ENCODE peak calls at places on chromosomes 4 and X, in seven cellular contexts. One of them, this sample, is unnamed.

GRCh38 chr4:754221-755120 is 48.8 kb downstream of the PCGF3 start:
- DNase-seq in GM12878: no peak
- DNase-seq in Peyer's patch: no peak
- DNase-seq in HCT116: no peak
- DNase-seq in lower leg skin: no peak
- DNase-seq in transverse colon: no peak
- DNase-seq in stomach: no peak
- DNase-seq in this sample: peak

GRCh38 chr4:125789018-125789417 is 474.3 kb downstream of the FAT4 start:
- DNase-seq in GM12878: no peak
- DNase-seq in Peyer's patch: no peak
- DNase-seq in HCT116: no peak
- DNase-seq in lower leg skin: no peak
- DNase-seq in transverse colon: no peak
- DNase-seq in stomach: no peak
- DNase-seq in this sample: no peak

GRCh38 chr4:85402371-85402770 is 72.6 kb upstream of the ARHGAP24 start:
- DNase-seq in GM12878: no peak
- DNase-seq in Peyer's patch: no peak
- DNase-seq in HCT116: no peak
- DNase-seq in lower leg skin: no peak
- DNase-seq in transverse colon: no peak
- DNase-seq in stomach: no peak
- DNase-seq in this sample: no peak

GRCh38 chrX:70769659-70770232 is 138.8 kb downstream of the TEX11 start:
- DNase-seq in GM12878: no peak
- DNase-seq in Peyer's patch: no peak
- DNase-seq in HCT116: no peak
- DNase-seq in lower leg skin: no peak
- DNase-seq in transverse colon: no peak
- DNase-seq in stomach: no peak
- DNase-seq in this sample: no peak

GRCh38 chr4:12846368-12846767 is 637.8 kb downstream of the RAB28 start:
- DNase-seq in GM12878: no peak
- DNase-seq in Peyer's patch: no peak
- DNase-seq in HCT116: no peak
- DNase-seq in lower leg skin: no peak
- DNase-seq in transverse colon: no peak
- DNase-seq in stomach: no peak
- DNase-seq in this sample: no peak

GRCh38 chr4:165096776-165097175 is 15.9 kb downstream of the TMEM192 start:
- DNase-seq in GM12878: no peak
- DNase-seq in Peyer's patch: no peak
- DNase-seq in HCT116: no peak
- DNase-seq in lower leg skin: no peak
- DNase-seq in transverse colon: no peak
- DNase-seq in stomach: no peak
- DNase-seq in this sample: no peak

GRCh38 chr4:2337896-2338295 is 76.0 kb upstream of the MXD4 start:
- DNase-seq in GM12878: no peak
- DNase-seq in Peyer's patch: no peak
- DNase-seq in HCT116: no peak
- DNase-seq in lower leg skin: peak
- DNase-seq in transverse colon: no peak
- DNase-seq in stomach: peak
- DNase-seq in this sample: no peak

GRCh38 chr4:55553442-55553841 is 6.7 kb upstream of the CLOCK start:
- DNase-seq in GM12878: no peak
- DNase-seq in Peyer's patch: peak
- DNase-seq in HCT116: no peak
- DNase-seq in lower leg skin: no peak
- DNase-seq in transverse colon: peak
- DNase-seq in stomach: peak
- DNase-seq in this sample: peak

GRCh38 chr4:125938541-125938940 is 623.8 kb downstream of the FAT4 start:
- DNase-seq in GM12878: no peak
- DNase-seq in Peyer's patch: no peak
- DNase-seq in HCT116: no peak
- DNase-seq in lower leg skin: no peak
- DNase-seq in transverse colon: no peak
- DNase-seq in stomach: no peak
- DNase-seq in this sample: no peak

GRCh38 chr4:42398448-42399355 is 1.4 kb downstream of the SHISA3 start:
- DNase-seq in GM12878: no peak
- DNase-seq in Peyer's patch: no peak
- DNase-seq in HCT116: no peak
- DNase-seq in lower leg skin: no peak
- DNase-seq in transverse colon: no peak
- DNase-seq in stomach: no peak
- DNase-seq in this sample: no peak

GRCh38 chr4:38210396-38211114 is 250.4 kb downstream of the PTTG2 start:
- DNase-seq in GM12878: no peak
- DNase-seq in Peyer's patch: no peak
- DNase-seq in HCT116: no peak
- DNase-seq in lower leg skin: no peak
- DNase-seq in transverse colon: no peak
- DNase-seq in stomach: no peak
- DNase-seq in this sample: no peak

GRCh38 chr4:6918345-6918744 is 8.7 kb downstream of the TBC1D14 start:
- DNase-seq in GM12878: no peak
- DNase-seq in Peyer's patch: no peak
- DNase-seq in HCT116: no peak
- DNase-seq in lower leg skin: no peak
- DNase-seq in transverse colon: no peak
- DNase-seq in stomach: no peak
- DNase-seq in this sample: no peak

GRCh38 chr4:6916069-6916586 is 6.5 kb downstream of the TBC1D14 start:
- DNase-seq in GM12878: no peak
- DNase-seq in Peyer's patch: no peak
- DNase-seq in HCT116: no peak
- DNase-seq in lower leg skin: no peak
- DNase-seq in transverse colon: peak
- DNase-seq in stomach: no peak
- DNase-seq in this sample: no peak

GRCh38 chr4:6917445-6918241 is 8.0 kb downstream of the TBC1D14 start:
- DNase-seq in GM12878: no peak
- DNase-seq in Peyer's patch: peak
- DNase-seq in HCT116: peak
- DNase-seq in lower leg skin: peak
- DNase-seq in transverse colon: peak
- DNase-seq in stomach: peak
- DNase-seq in this sample: peak

GRCh38 chr4:6915041-6916005 is 5.7 kb downstream of the TBC1D14 start:
- DNase-seq in GM12878: no peak
- DNase-seq in Peyer's patch: no peak
- DNase-seq in HCT116: no peak
- DNase-seq in lower leg skin: peak
- DNase-seq in transverse colon: no peak
- DNase-seq in stomach: no peak
- DNase-seq in this sample: no peak

GRCh38 chr4:6916587-6917444 is 7.2 kb downstream of the TBC1D14 start:
- DNase-seq in GM12878: no peak
- DNase-seq in Peyer's patch: peak
- DNase-seq in HCT116: peak
- DNase-seq in lower leg skin: peak
- DNase-seq in transverse colon: peak
- DNase-seq in stomach: peak
- DNase-seq in this sample: no peak
- TF ChIP-seq POLR2A in GM12878: no peak
- TF ChIP-seq POLR2A in Peyer's patch: no peak
- TF ChIP-seq POLR2A in HCT116: no peak
- TF ChIP-seq POLR2A in lower leg skin: no peak
- TF ChIP-seq POLR2A in transverse colon: peak
- TF ChIP-seq POLR2A in stomach: no peak
- TF ChIP-seq POLR2A in this sample: no peak

GRCh38 chr4:168487821-168488162 is 7.5 kb upstream of the DDX60L start:
- DNase-seq in GM12878: no peak
- DNase-seq in Peyer's patch: no peak
- DNase-seq in HCT116: no peak
- DNase-seq in lower leg skin: no peak
- DNase-seq in transverse colon: no peak
- DNase-seq in stomach: no peak
- DNase-seq in this sample: no peak

GRCh38 chr4:168485511-168485910 is 5.2 kb upstream of the DDX60L start:
- DNase-seq in GM12878: no peak
- DNase-seq in Peyer's patch: no peak
- DNase-seq in HCT116: no peak
- DNase-seq in lower leg skin: no peak
- DNase-seq in transverse colon: no peak
- DNase-seq in stomach: no peak
- DNase-seq in this sample: no peak

GRCh38 chr4:168488800-168489404 is 8.0 kb upstream of the PALLD start:
- DNase-seq in GM12878: no peak
- DNase-seq in Peyer's patch: no peak
- DNase-seq in HCT116: no peak
- DNase-seq in lower leg skin: no peak
- DNase-seq in transverse colon: no peak
- DNase-seq in stomach: no peak
- DNase-seq in this sample: no peak

GRCh38 chr4:168489616-168490015 is 7.2 kb upstream of the PALLD start:
- DNase-seq in GM12878: no peak
- DNase-seq in Peyer's patch: no peak
- DNase-seq in HCT116: no peak
- DNase-seq in lower leg skin: no peak
- DNase-seq in transverse colon: no peak
- DNase-seq in stomach: no peak
- DNase-seq in this sample: no peak

DNA sequence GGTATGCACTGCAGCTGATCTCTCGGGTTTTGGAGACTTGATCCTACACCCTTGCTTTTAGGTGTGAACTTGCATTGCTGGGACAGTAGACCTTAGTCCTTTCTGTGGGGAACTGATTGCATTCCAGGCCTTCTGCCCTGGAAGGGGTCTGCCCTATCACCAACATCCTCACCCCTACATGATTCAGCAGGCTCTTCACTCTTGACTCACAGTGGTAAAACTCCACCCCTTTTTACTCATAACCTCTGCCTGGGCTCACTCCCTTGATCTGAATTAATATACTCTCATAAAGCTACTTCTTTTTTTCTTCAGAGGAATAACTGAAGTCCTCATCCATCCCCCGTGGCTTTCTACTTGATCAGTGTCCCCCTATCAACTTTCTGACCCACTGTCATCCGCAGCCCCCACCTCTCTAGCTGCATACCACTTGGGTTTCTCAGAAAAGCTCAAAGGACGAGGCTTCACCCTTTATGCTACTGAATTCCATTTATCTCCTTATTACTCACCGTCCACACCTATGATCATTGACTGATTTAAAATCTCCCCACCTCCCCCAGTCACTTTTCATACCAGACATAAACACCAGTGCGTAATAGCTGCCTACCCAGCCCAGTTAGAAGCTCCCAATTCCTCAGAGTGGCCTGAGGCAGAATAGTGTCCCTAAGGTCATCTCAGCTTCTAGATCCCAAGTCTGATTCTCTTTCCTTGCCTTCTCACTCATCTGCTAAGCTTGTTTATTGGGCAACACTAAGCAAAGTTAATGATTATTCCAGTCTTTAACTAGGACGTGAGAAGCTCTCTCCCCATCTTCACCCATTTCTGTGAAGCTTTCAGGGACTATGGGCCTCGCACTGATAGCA is 6.9 kb upstream of the DDX60L start:
- DNase-seq in GM12878: no peak
- DNase-seq in Peyer's patch: no peak
- DNase-seq in HCT116: peak
- DNase-seq in lower leg skin: no peak
- DNase-seq in transverse colon: no peak
- DNase-seq in stomach: no peak
- DNase-seq in this sample: no peak
- H3K4me3 ChIP-seq in GM12878: no peak
- H3K4me3 ChIP-seq in Peyer's patch: no peak
- H3K4me3 ChIP-seq in HCT116: peak
- H3K4me3 ChIP-seq in lower leg skin: no peak
- H3K4me3 ChIP-seq in transverse colon: no peak
- H3K4me3 ChIP-seq in stomach: no peak
- H3K4me3 ChIP-seq in this sample: no peak

GRCh38 chr4:149983931-149984330 is 94.3 kb upstream of the DCLK2 start:
- DNase-seq in GM12878: no peak
- DNase-seq in Peyer's patch: no peak
- DNase-seq in HCT116: no peak
- DNase-seq in lower leg skin: no peak
- DNase-seq in transverse colon: no peak
- DNase-seq in stomach: no peak
- DNase-seq in this sample: no peak

GRCh38 chr4:149985981-149986380 is 92.3 kb upstream of the DCLK2 start:
- DNase-seq in GM12878: no peak
- DNase-seq in Peyer's patch: no peak
- DNase-seq in HCT116: no peak
- DNase-seq in lower leg skin: no peak
- DNase-seq in transverse colon: no peak
- DNase-seq in stomach: no peak
- DNase-seq in this sample: no peak

GRCh38 chr4:149986916-149987315 is 91.3 kb upstream of the DCLK2 start:
- DNase-seq in GM12878: no peak
- DNase-seq in Peyer's patch: no peak
- DNase-seq in HCT116: no peak
- DNase-seq in lower leg skin: no peak
- DNase-seq in transverse colon: no peak
- DNase-seq in stomach: no peak
- DNase-seq in this sample: no peak

GRCh38 chr4:149987330-149987751 is 90.9 kb upstream of the DCLK2 start:
- DNase-seq in GM12878: no peak
- DNase-seq in Peyer's patch: no peak
- DNase-seq in HCT116: no peak
- DNase-seq in lower leg skin: no peak
- DNase-seq in transverse colon: no peak
- DNase-seq in stomach: no peak
- DNase-seq in this sample: no peak

DNA sequence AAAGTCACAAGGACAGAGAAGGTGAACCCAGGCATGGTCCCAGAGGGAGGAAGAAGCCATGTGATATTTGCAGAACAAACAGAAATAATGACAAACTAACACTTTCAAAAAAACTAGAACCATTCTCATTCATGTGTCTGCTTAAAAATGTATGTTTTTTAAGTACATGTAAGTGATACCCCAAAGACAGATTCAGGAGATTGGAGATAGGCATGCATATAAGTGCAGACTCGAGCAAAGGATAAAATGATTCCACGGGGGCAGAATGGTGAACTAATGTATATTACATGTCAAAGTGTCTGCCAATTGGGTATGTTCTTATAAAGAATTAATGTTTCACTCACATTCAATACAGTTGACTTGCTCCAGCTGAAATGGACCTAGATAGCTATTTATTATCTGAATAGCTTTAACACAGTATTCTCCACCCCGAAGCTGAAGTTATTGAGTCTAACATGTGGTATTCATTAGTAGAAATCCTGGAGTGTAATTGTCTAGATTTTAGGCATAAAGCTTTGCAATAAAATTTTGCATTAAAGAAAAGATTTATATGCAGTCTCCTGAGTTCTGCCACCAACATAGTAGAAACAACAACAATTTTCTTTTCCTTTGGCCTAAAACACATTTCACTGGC is 90.4 kb upstream of the DCLK2 start:
- DNase-seq in GM12878: no peak
- DNase-seq in Peyer's patch: no peak
- DNase-seq in HCT116: no peak
- DNase-seq in lower leg skin: no peak
- DNase-seq in transverse colon: no peak
- DNase-seq in stomach: no peak
- DNase-seq in this sample: no peak
- TF ChIP-seq POLR2A in GM12878: no peak
- TF ChIP-seq POLR2A in Peyer's patch: no peak
- TF ChIP-seq POLR2A in HCT116: no peak
- TF ChIP-seq POLR2A in lower leg skin: no peak
- TF ChIP-seq POLR2A in transverse colon: no peak
- TF ChIP-seq POLR2A in stomach: no peak
- TF ChIP-seq POLR2A in this sample: no peak

GRCh38 chr4:93092765-93093164 is 735.8 kb upstream of the ATOH1 start:
- DNase-seq in GM12878: no peak
- DNase-seq in Peyer's patch: no peak
- DNase-seq in HCT116: no peak
- DNase-seq in lower leg skin: no peak
- DNase-seq in transverse colon: no peak
- DNase-seq in stomach: no peak
- DNase-seq in this sample: no peak
- H3K4me3 ChIP-seq in GM12878: no peak
- H3K4me3 ChIP-seq in Peyer's patch: no peak
- H3K4me3 ChIP-seq in HCT116: no peak
- H3K4me3 ChIP-seq in lower leg skin: no peak
- H3K4me3 ChIP-seq in transverse colon: no peak
- H3K4me3 ChIP-seq in stomach: no peak
- H3K4me3 ChIP-seq in this sample: no peak